ENCODE peak calls at places on chromosome 15, in eight cellular contexts. A, N, D, I, O, H, B and E are unnamed samples.

GRCh38 chr15:101115318-101115886 is 136.4 kb downstream of the CHSY1 start:
- DNase-seq in A (no peak), N (no peak), D (no peak), I (no peak), O (peak), H (no peak), B (no peak), E (no peak)

GRCh38 chr15:66096711-66097058 is 156.9 kb downstream of the MEGF11 start:
- DNase-seq in A (no peak), N (no peak), D (no peak), I (no peak), O (no peak), H (no peak), B (no peak), E (no peak)

GRCh38 chr15:92631721-92632120 is 23.9 kb downstream of the FAM174B start:
- DNase-seq in A (no peak), N (no peak), D (no peak), I (no peak), O (no peak), H (no peak), B (no peak), E (no peak)

GRCh38 chr15:94670436-94671034 is 439.2 kb downstream of the MCTP2 start:
- DNase-seq in A (no peak), N (no peak), D (peak), I (no peak), O (peak), H (peak), B (peak), E (no peak)

GRCh38 chr15:78968114-78968513 is 23.3 kb upstream of the CTSH start:
- DNase-seq in A (no peak), N (no peak), D (no peak), I (no peak), O (no peak), H (no peak), B (peak), E (no peak)

GRCh38 chr15:29734917-29735572 is 87.2 kb downstream of the TJP1 start:
- DNase-seq in A (no peak), N (no peak), D (peak), I (no peak), O (no peak), H (peak), B (no peak), E (no peak)

GRCh38 chr15:26624128-26624527 is 148.7 kb downstream of the GABRB3 start:
- DNase-seq in A (no peak), N (no peak), D (no peak), I (no peak), O (no peak), H (no peak), B (peak), E (no peak)

GRCh38 chr15:23532019-23532418 is 33.5 kb upstream of the MKRN3 start:
- DNase-seq in A (no peak), N (no peak), D (no peak), I (no peak), O (no peak), H (peak), B (peak), E (no peak)

GRCh38 chr15:74733269-74733668 is 7.9 kb upstream of the CYP1A1 start:
- DNase-seq in A (no peak), N (no peak), D (no peak), I (no peak), O (no peak), H (no peak), B (no peak), E (no peak)

GRCh38 chr15:82653483-82653882 is 6.3 kb upstream of the CPEB1 start:
- DNase-seq in A (no peak), N (no peak), D (no peak), I (no peak), O (no peak), H (no peak), B (no peak), E (no peak)

GRCh38 chr15:68354923-68355322 is 77.0 kb downstream of the ITGA11 start:
- DNase-seq in A (no peak), N (no peak), D (peak), I (no peak), O (no peak), H (peak), B (peak), E (peak)

GRCh38 chr15:63107895-63108546 is 13.6 kb upstream of the LACTB start:
- DNase-seq in A (no peak), N (no peak), D (peak), I (no peak), O (no peak), H (peak), B (peak), E (peak)

GRCh38 chr15:60928987-60929386 is 300.1 kb downstream of the RORA start:
- DNase-seq in A (no peak), N (no peak), D (no peak), I (no peak), O (no peak), H (no peak), B (no peak), E (no peak)

GRCh38 chr15:41262571-41262970 is 31.5 kb downstream of the CHP1 start:
- DNase-seq in A (no peak), N (no peak), D (no peak), I (no peak), O (no peak), H (no peak), B (no peak), E (no peak)

GRCh38 chr15:70526221-70526973 is 237.0 kb downstream of the UACA start:
- DNase-seq in A (no peak), N (no peak), D (peak), I (no peak), O (no peak), H (peak), B (peak), E (peak)

GRCh38 chr15:100665570-100665969 is 63.2 kb downstream of the ASB7 start:
- DNase-seq in A (no peak), N (no peak), D (no peak), I (no peak), O (no peak), H (no peak), B (no peak), E (no peak)

GRCh38 chr15:38726187-38726586 is 161.6 kb upstream of the RASGRP1 start:
- DNase-seq in A (no peak), N (no peak), D (no peak), I (no peak), O (no peak), H (no peak), B (no peak), E (no peak)

GRCh38 chr15:57570994-57571393 is 20.7 kb upstream of the MYZAP start:
- DNase-seq in A (no peak), N (no peak), D (peak), I (no peak), O (no peak), H (peak), B (no peak), E (peak)

GRCh38 chr15:39549912-39550311 is 31.0 kb upstream of the THBS1 start:
- DNase-seq in A (no peak), N (no peak), D (no peak), I (no peak), O (no peak), H (no peak), B (no peak), E (no peak)